ENCODE peak calls at places on chromosomes 7 and 10, in ten cellular contexts. J is GM23248, H is colonic mucosa, X is upper lobe of right lung, A is hepatocyte, C is lung, Q is cardiac muscle cell, Z is adrenal gland, O is mucosa of descending colon, V is small intestine. S is an unnamed sample.

GRCh38 chr7:20865684-20866083 is 79.0 kb upstream of the SP8 start:
- DNase-seq in J (no peak), H (no peak), X (no peak), A (no peak), C (no peak), Q (no peak), Z (no peak), O (no peak), V (no peak), S (no peak)

GRCh38 chr7:156819733-156820295 is 73.2 kb downstream of the LMBR1 start:
- DNase-seq in J (no peak), H (no peak), X (no peak), A (no peak), C (no peak), Q (no peak), Z (no peak), O (no peak), V (no peak), S (no peak)

GRCh38 chr7:129780257-129781127 is 169.0 kb downstream of the NRF1 start:
- DNase-seq in J (peak; percentile 40), H (peak; percentile 92), X (peak; percentile 96), A (peak; percentile 92), C (peak; percentile 89), Q (no peak), Z (peak; percentile 75), O (peak; percentile 91), V (peak; percentile 82), S (peak; percentile 91)

GRCh38 chr7:44116087-44116788 is 7.1 kb downstream of the POLD2 start:
- DNase-seq in J (no peak), H (no peak), X (no peak), A (no peak), C (no peak), Q (no peak), Z (no peak), O (no peak), V (no peak), S (no peak)

GRCh38 chr10:46265981-46266505 is 20.8 kb upstream of the ANTXRL start:
- DNase-seq in J (no peak), H (no peak), X (no peak), A (no peak), C (no peak), Q (no peak), Z (no peak), O (no peak), V (no peak), S (no peak)

GRCh38 chr10:24723788-24724380 is at the start of gene ARHGAP21:
- DNase-seq in J (peak; percentile 84), H (peak; percentile 75), X (peak; percentile 85), A (peak; percentile 84), C (peak; percentile 74), Q (peak; percentile 85), Z (peak; percentile 80), O (peak; percentile 79), V (peak; percentile 73), S (peak; percentile 76)

GRCh38 chr7:107167483-107168232 is 1.1 kb upstream of the HBP1 start:
- DNase-seq in J (peak; percentile 93), H (peak; percentile 28), X (no peak), A (peak; percentile 83), C (no peak), Q (peak; percentile 93), Z (no peak), O (no peak), V (peak; percentile 79), S (no peak)

GRCh38 chr7:137399827-137400823 is 56.6 kb upstream of the PTN start:
- DNase-seq in J (peak; percentile 61), H (no peak), X (no peak), A (no peak), C (peak; percentile 71), Q (no peak), Z (no peak), O (no peak), V (no peak), S (no peak)

GRCh38 chr7:2158331-2159175 is 74.2 kb downstream of the MAD1L1 start:
- DNase-seq in J (no peak), H (no peak), X (peak; percentile 58), A (no peak), C (no peak), Q (no peak), Z (no peak), O (no peak), V (no peak), S (peak; percentile 4)

GRCh38 chr10:73553316-73553715 is 37.8 kb downstream of the USP54 start:
- DNase-seq in J (no peak), H (no peak), X (no peak), A (no peak), C (no peak), Q (no peak), Z (no peak), O (no peak), V (peak; percentile 14), S (no peak)

GRCh38 chr7:143380646-143381426 is at the start of gene ZYX:
- DNase-seq in J (peak; percentile 97), H (peak; percentile 96), X (peak; percentile 98), A (peak; percentile 97), C (peak; percentile 96), Q (peak; percentile 99), Z (peak; percentile 92), O (peak; percentile 98), V (peak; percentile 92), S (peak; percentile 97)

GRCh38 chr10:109427421-109427820 is 495.9 kb downstream of the XPNPEP1 start:
- DNase-seq in J (peak; percentile 53), H (no peak), X (no peak), A (peak; percentile 27), C (no peak), Q (no peak), Z (no peak), O (no peak), V (no peak), S (no peak)

GRCh38 chr10:31103096-31103495 is 71.4 kb upstream of the ZNF438 start:
- DNase-seq in J (no peak), H (no peak), X (no peak), A (no peak), C (no peak), Q (no peak), Z (no peak), O (no peak), V (no peak), S (no peak)

GRCh38 chr7:148348466-148348865 is 242.1 kb upstream of the C7orf33 start:
- DNase-seq in J (no peak), H (no peak), X (no peak), A (no peak), C (no peak), Q (no peak), Z (no peak), O (no peak), V (no peak), S (no peak)

GRCh38 chr10:110567201-110568054 is at the start of gene SMC3:
- DNase-seq in J (peak; percentile 98), H (peak; percentile 94), X (peak; percentile 94), A (peak; percentile 95), C (peak; percentile 92), Q (peak; percentile 97), Z (peak; percentile 92), O (peak; percentile 92), V (peak; percentile 92), S (peak; percentile 91)

GRCh38 chr10:123643315-123643714 is 22.8 kb upstream of the GPR26 start:
- DNase-seq in J (no peak), H (no peak), X (no peak), A (no peak), C (no peak), Q (no peak), Z (no peak), O (no peak), V (no peak), S (no peak)

GRCh38 chr10:42941790-42942189 is 135.1 kb upstream of the RET start:
- DNase-seq in J (no peak), H (no peak), X (peak; percentile 48), A (no peak), C (no peak), Q (no peak), Z (no peak), O (no peak), V (no peak), S (no peak)

GRCh38 chr7:28973591-28973990 is 15.5 kb upstream of the TRIL start:
- DNase-seq in J (no peak), H (no peak), X (no peak), A (no peak), C (no peak), Q (no peak), Z (no peak), O (no peak), V (no peak), S (no peak)

DNA sequence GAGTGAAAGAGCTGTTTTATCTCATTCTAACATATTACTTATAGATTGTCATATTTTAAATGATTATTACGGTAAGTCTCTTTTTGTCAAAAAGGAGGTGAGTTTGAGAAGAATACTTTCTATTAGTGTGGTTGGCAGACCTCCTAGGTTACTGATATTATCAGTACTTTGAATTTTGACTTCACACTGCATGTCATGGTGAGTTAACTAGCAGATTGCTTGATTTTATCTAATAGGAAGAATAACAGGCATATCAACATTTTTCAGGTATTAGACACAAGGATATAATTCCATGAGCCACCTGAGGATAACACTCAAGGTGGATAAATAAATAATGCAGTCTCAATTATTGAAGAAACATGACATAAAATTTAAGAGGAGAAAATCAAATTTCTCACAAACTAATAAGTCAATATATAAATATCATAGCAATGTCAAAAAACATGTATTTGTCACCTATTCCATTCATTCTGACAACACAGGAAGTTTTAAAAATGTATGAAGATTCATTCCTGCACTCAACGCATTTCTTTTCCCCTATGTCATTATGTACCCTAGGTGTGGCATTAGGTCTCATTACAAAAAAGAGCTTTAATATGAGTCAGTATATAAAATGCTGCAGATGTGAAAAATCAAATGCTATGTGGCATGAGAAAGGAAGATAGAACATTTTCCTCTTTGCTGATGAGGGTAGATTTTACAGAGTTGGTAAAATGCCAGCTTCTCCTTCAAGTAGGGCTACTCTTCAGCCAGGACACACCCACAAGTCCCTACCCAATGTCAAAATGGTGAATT is 1621.6 kb downstream of the REEP3 start:
- DNase-seq in J (no peak), H (no peak), X (no peak), A (no peak), C (no peak), Q (no peak), Z (no peak), O (no peak), V (no peak), S (no peak)
- H3K4me3 ChIP-seq in J (no peak overlapping the region), H (no peak overlapping the region), X (no peak overlapping the region), A (no peak overlapping the region), C (no peak overlapping the region), Q (no peak overlapping the region), Z (no peak overlapping the region), O (no peak overlapping the region), V (no peak overlapping the region), S (no peak overlapping the region)

GRCh38 chr7:158454631-158455030 is 133.0 kb downstream of the PTPRN2 start:
- DNase-seq in J (no peak), H (no peak), X (no peak), A (no peak), C (no peak), Q (no peak), Z (no peak), O (no peak), V (no peak), S (no peak)
- H3K9me3 ChIP-seq in J (no peaks in the 10 kb centered on the region), H (no peaks in the 10 kb centered on the region), X (no peaks in the 10 kb centered on the region), A (no peaks in the 10 kb centered on the region), C (peaks cover 7% of the 10 kb centered on the region), Q (no peaks in the 10 kb centered on the region), Z (no peaks in the 10 kb centered on the region), O (no peaks in the 10 kb centered on the region), V (no peaks in the 10 kb centered on the region), S (no peaks in the 10 kb centered on the region)

GRCh38 chr10:70693619-70694286 is 21.4 kb downstream of the ADAMTS14 start:
- DNase-seq in J (peak; percentile 98), H (no peak), X (no peak), A (peak; percentile 43), C (peak; percentile 35), Q (peak; percentile 76), Z (no peak), O (no peak), V (no peak), S (no peak)
- H3K4me3 ChIP-seq in J (peak overlapping the region; percentile 45), H (no peak overlapping the region), X (no peak overlapping the region), A (no peak overlapping the region), C (no peak overlapping the region), Q (no peak overlapping the region), Z (no peak overlapping the region), O (no peak overlapping the region), V (no peak overlapping the region), S (no peak overlapping the region)

GRCh38 chr7:158280467-158281154 is 307.0 kb downstream of the PTPRN2 start:
- DNase-seq in J (no peak), H (no peak), X (peak; percentile 48), A (no peak), C (no peak), Q (no peak), Z (no peak), O (no peak), V (no peak), S (no peak)
- H3K9me3 ChIP-seq in J (no peaks in the 10 kb centered on the region), H (no peaks in the 10 kb centered on the region), X (no peaks in the 10 kb centered on the region), A (no peaks in the 10 kb centered on the region), C (peaks cover 6% of the 10 kb centered on the region), Q (no peaks in the 10 kb centered on the region), Z (no peaks in the 10 kb centered on the region), O (no peaks in the 10 kb centered on the region), V (no peaks in the 10 kb centered on the region), S (no peaks in the 10 kb centered on the region)